ENCODE peak calls at places on chromosome 13, in five cellular contexts. One of them, this sample, is unnamed.

GRCh38 chr13:24251525-24251924 is 57.9 kb upstream of the C1QTNF9 start:
- DNase-seq in kidney: no peak
- DNase-seq in bronchial epithelial cell: no peak
- DNase-seq in AG10803: no peak
- DNase-seq in omental fat pad: no peak
- DNase-seq in this sample: no peak

GRCh38 chr13:33514362-33514761 is 228.8 kb upstream of the STARD13 start:
- DNase-seq in kidney: peak; percentile 35
- DNase-seq in bronchial epithelial cell: no peak
- DNase-seq in AG10803: no peak
- DNase-seq in omental fat pad: no peak
- DNase-seq in this sample: no peak

GRCh38 chr13:75271851-75272250 is 210.1 kb downstream of the TBC1D4 start:
- DNase-seq in kidney: no peak
- DNase-seq in bronchial epithelial cell: no peak
- DNase-seq in AG10803: peak; percentile 60
- DNase-seq in omental fat pad: no peak
- DNase-seq in this sample: peak; percentile 6

GRCh38 chr13:28438598-28439334 is 56.2 kb downstream of the FLT1 start:
- DNase-seq in kidney: no peak
- DNase-seq in bronchial epithelial cell: no peak
- DNase-seq in AG10803: no peak
- DNase-seq in omental fat pad: no peak
- DNase-seq in this sample: no peak

GRCh38 chr13:59477011-59477410 is 686.7 kb downstream of the DIAPH3 start:
- DNase-seq in kidney: no peak
- DNase-seq in bronchial epithelial cell: no peak
- DNase-seq in AG10803: no peak
- DNase-seq in omental fat pad: no peak
- DNase-seq in this sample: no peak

GRCh38 chr13:44197791-44198770 is 175.5 kb upstream of the SERP2 start:
- DNase-seq in kidney: no peak
- DNase-seq in bronchial epithelial cell: peak; percentile 45
- DNase-seq in AG10803: no peak
- DNase-seq in omental fat pad: no peak
- DNase-seq in this sample: peak; percentile 21

GRCh38 chr13:23159205-23159586 is 21.6 kb upstream of the SGCG start:
- DNase-seq in kidney: no peak
- DNase-seq in bronchial epithelial cell: peak; percentile 25
- DNase-seq in AG10803: peak; percentile 42
- DNase-seq in omental fat pad: no peak
- DNase-seq in this sample: peak; percentile 42

GRCh38 chr13:110629735-110630134 is 14.4 kb downstream of the NAXD start:
- DNase-seq in kidney: no peak
- DNase-seq in bronchial epithelial cell: no peak
- DNase-seq in AG10803: no peak
- DNase-seq in omental fat pad: no peak
- DNase-seq in this sample: no peak

GRCh38 chr13:42968906-42969305 is 23.1 kb downstream of the EPSTI1 start:
- DNase-seq in kidney: no peak
- DNase-seq in bronchial epithelial cell: peak; percentile 63
- DNase-seq in AG10803: no peak
- DNase-seq in omental fat pad: no peak
- DNase-seq in this sample: no peak

GRCh38 chr13:97273341-97273831 is 51.3 kb downstream of the MBNL2 start:
- DNase-seq in kidney: no peak
- DNase-seq in bronchial epithelial cell: peak; percentile 99
- DNase-seq in AG10803: peak; percentile 39
- DNase-seq in omental fat pad: no peak
- DNase-seq in this sample: no peak

GRCh38 chr13:29925457-29925856 is 75.0 kb upstream of the UBL3 start:
- DNase-seq in kidney: no peak
- DNase-seq in bronchial epithelial cell: peak; percentile 90
- DNase-seq in AG10803: peak; percentile 97
- DNase-seq in omental fat pad: peak; percentile 58
- DNase-seq in this sample: peak; percentile 95

GRCh38 chr13:109235901-109236300 is 550.5 kb downstream of the IRS2 start:
- DNase-seq in kidney: no peak
- DNase-seq in bronchial epithelial cell: peak; percentile 91
- DNase-seq in AG10803: no peak
- DNase-seq in omental fat pad: no peak
- DNase-seq in this sample: no peak

GRCh38 chr13:27578121-27579030 is 42.0 kb downstream of the LNX2 start:
- DNase-seq in kidney: no peak
- DNase-seq in bronchial epithelial cell: peak; percentile 94
- DNase-seq in AG10803: peak; percentile 18
- DNase-seq in omental fat pad: no peak
- DNase-seq in this sample: peak; percentile 23

GRCh38 chr13:99812611-99813010 is 159.0 kb downstream of the ZIC5 start:
- DNase-seq in kidney: no peak
- DNase-seq in bronchial epithelial cell: peak; percentile 3
- DNase-seq in AG10803: peak; percentile 80
- DNase-seq in omental fat pad: no peak
- DNase-seq in this sample: no peak

GRCh38 chr13:98839826-98840769 is 87.6 kb upstream of the SLC15A1 start:
- DNase-seq in kidney: peak; percentile 81
- DNase-seq in bronchial epithelial cell: peak; percentile 63
- DNase-seq in AG10803: peak; percentile 61
- DNase-seq in omental fat pad: no peak
- DNase-seq in this sample: peak; percentile 62

GRCh38 chr13:77521595-77522367 is 13.7 kb upstream of the SCEL start:
- DNase-seq in kidney: peak; percentile 72
- DNase-seq in bronchial epithelial cell: peak; percentile 85
- DNase-seq in AG10803: peak; percentile 34
- DNase-seq in omental fat pad: no peak
- DNase-seq in this sample: peak; percentile 54

GRCh38 chr13:94595943-94596574 is at the start of gene TGDS:
- DNase-seq in kidney: peak; percentile 96
- DNase-seq in bronchial epithelial cell: peak; percentile 75
- DNase-seq in AG10803: peak; percentile 96
- DNase-seq in omental fat pad: peak; percentile 51
- DNase-seq in this sample: peak; percentile 93

GRCh38 chr13:52780092-52780491 is 40.5 kb upstream of the CNMD start:
- DNase-seq in kidney: no peak
- DNase-seq in bronchial epithelial cell: no peak
- DNase-seq in AG10803: no peak
- DNase-seq in omental fat pad: no peak
- DNase-seq in this sample: no peak

GRCh38 chr13:94020833-94021232 is 458.6 kb downstream of the DCT start:
- DNase-seq in kidney: no peak
- DNase-seq in bronchial epithelial cell: peak; percentile 59
- DNase-seq in AG10803: no peak
- DNase-seq in omental fat pad: no peak
- DNase-seq in this sample: no peak

GRCh38 chr13:67230774-67231480 is 791 bp upstream of the PCDH9 start:
- DNase-seq in kidney: peak; percentile 84
- DNase-seq in bronchial epithelial cell: peak; percentile 22
- DNase-seq in AG10803: peak; percentile 52
- DNase-seq in omental fat pad: no peak
- DNase-seq in this sample: peak; percentile 74

GRCh38 chr13:44011036-44011435 is 131.3 kb downstream of the LACC1 start:
- DNase-seq in kidney: peak; percentile 72
- DNase-seq in bronchial epithelial cell: no peak
- DNase-seq in AG10803: no peak
- DNase-seq in omental fat pad: no peak
- DNase-seq in this sample: no peak

GRCh38 chr13:90968510-90968909 is 379.0 kb upstream of the MIR17HG start:
- DNase-seq in kidney: no peak
- DNase-seq in bronchial epithelial cell: peak; percentile 29
- DNase-seq in AG10803: no peak
- DNase-seq in omental fat pad: no peak
- DNase-seq in this sample: peak; percentile 10

GRCh38 chr13:21567714-21568113 is 36.3 kb downstream of the MICU2 start:
- DNase-seq in kidney: no peak
- DNase-seq in bronchial epithelial cell: no peak
- DNase-seq in AG10803: no peak
- DNase-seq in omental fat pad: no peak
- DNase-seq in this sample: peak; percentile 61

GRCh38 chr13:31105020-31105800 is 56.5 kb downstream of the HSPH1 start:
- DNase-seq in kidney: no peak
- DNase-seq in bronchial epithelial cell: no peak
- DNase-seq in AG10803: no peak
- DNase-seq in omental fat pad: no peak
- DNase-seq in this sample: peak; percentile 25
- TF ChIP-seq CTCF in kidney: no peak
- TF ChIP-seq CTCF in bronchial epithelial cell: peak; percentile 4
- TF ChIP-seq CTCF in AG10803: peak; percentile 6
- TF ChIP-seq CTCF in omental fat pad: no peak
- TF ChIP-seq CTCF in this sample: peak; percentile 7

GRCh38 chr13:32259116-32259515 is 56.0 kb downstream of the ZAR1L start:
- DNase-seq in kidney: no peak
- DNase-seq in bronchial epithelial cell: no peak
- DNase-seq in AG10803: no peak
- DNase-seq in omental fat pad: no peak
- DNase-seq in this sample: no peak
- TF ChIP-seq CTCF in kidney: no peak
- TF ChIP-seq CTCF in bronchial epithelial cell: peak; percentile 5
- TF ChIP-seq CTCF in AG10803: no peak
- TF ChIP-seq CTCF in omental fat pad: no peak
- TF ChIP-seq CTCF in this sample: no peak

GRCh38 chr13:86464193-86464592 is 665.0 kb upstream of the SLITRK6 start:
- DNase-seq in kidney: no peak
- DNase-seq in bronchial epithelial cell: peak; percentile 4
- DNase-seq in AG10803: no peak
- DNase-seq in omental fat pad: no peak
- DNase-seq in this sample: peak; percentile 1
- TF ChIP-seq CTCF in kidney: no peak
- TF ChIP-seq CTCF in bronchial epithelial cell: no peak
- TF ChIP-seq CTCF in AG10803: no peak
- TF ChIP-seq CTCF in omental fat pad: no peak
- TF ChIP-seq CTCF in this sample: no peak

DNA sequence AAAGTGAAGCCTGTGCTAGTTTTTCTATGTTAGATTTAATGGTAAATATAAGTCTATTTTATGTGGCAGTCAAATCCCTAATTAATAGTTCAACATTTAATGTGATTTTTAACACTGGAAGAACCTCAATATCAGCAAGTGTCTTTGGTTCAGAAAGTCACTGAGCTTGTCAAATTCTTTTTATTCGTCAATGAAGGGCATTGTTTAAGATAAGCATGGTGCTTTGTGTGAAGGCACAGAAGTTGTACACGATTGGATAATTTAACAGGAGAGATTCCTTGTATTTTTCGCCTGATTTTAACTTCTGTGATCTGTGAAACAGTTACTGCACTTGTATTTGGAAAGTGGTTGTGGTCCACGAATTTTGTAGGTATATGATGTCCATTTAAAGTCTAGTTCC is 30.2 kb upstream of the RB1 start:
- DNase-seq in kidney: no peak
- DNase-seq in bronchial epithelial cell: no peak
- DNase-seq in AG10803: no peak
- DNase-seq in omental fat pad: no peak
- DNase-seq in this sample: no peak
- TF ChIP-seq CTCF in kidney: no peak
- TF ChIP-seq CTCF in bronchial epithelial cell: no peak
- TF ChIP-seq CTCF in AG10803: no peak
- TF ChIP-seq CTCF in omental fat pad: no peak
- TF ChIP-seq CTCF in this sample: no peak

DNA sequence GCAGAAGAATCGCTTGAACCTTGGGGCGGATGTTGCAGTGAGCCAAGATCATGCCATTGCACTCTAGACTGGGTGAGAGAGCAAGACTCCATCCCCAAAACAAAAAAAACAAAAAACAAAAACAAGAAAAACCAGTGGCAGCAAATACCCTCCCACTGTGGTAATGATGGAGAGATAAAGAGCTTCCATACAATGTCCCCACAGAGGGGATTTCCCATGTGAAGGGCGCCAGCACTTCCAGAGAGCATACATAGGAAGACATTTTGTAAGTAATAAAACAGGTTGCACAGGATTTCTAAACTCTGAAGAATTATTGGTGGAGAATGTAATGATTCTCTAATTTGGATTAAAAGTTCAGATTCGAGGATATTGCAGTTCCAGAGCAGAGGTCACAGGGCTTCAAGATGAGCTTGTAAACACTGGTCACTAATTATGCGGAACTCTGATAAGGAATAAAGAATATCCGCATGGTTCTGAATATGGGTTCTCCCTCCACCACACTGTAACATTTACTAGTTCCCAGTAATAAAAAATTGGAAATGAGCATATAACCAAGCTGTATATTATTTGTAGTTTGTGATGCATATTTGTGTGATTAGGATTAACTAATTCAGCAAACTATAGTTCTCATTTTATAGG is 290.1 kb upstream of the SLC10A2 start:
- DNase-seq in kidney: no peak
- DNase-seq in bronchial epithelial cell: no peak
- DNase-seq in AG10803: no peak
- DNase-seq in omental fat pad: no peak
- DNase-seq in this sample: no peak
- TF ChIP-seq CTCF in kidney: no peak
- TF ChIP-seq CTCF in bronchial epithelial cell: no peak
- TF ChIP-seq CTCF in AG10803: no peak
- TF ChIP-seq CTCF in omental fat pad: no peak
- TF ChIP-seq CTCF in this sample: no peak

This sample was measured in fibroblast of pulmonary artery.